ENCODE peak calls at places on chromosome 4, in eight cellular contexts. E is ovary; N is naive thymus-derived CD4-positive, alpha-beta T cell; U is hepatocyte; B is psoas muscle; M is right cardiac atrium; J is small intestine; Y is cardiac muscle cell. L is an unnamed sample. For H3K4me1 and H3K27me3, the result is how much of the 10 kb centered on the place peaks cover.

GRCh38 chr4:169912996-169913395 is 113.2 kb downstream of the MFAP3L start:
- DNase-seq in E (no peak), N (no peak), U (no peak), J (no peak), M (no peak), B (no peak), Y (no peak), L (no peak)

GRCh38 chr4:53314257-53314656 is 51.6 kb downstream of the SCFD2 start:
- DNase-seq in U (no peak), N (no peak), J (no peak), B (no peak), M (no peak), E (no peak), Y (no peak), L (no peak)

GRCh38 chr4:104897297-104897645 is 249.4 kb upstream of the TET2 start:
- DNase-seq in B (no peak), N (no peak), Y (no peak), M (no peak), E (no peak), U (no peak), J (no peak), L (no peak)

GRCh38 chr4:53194727-53195126 is 171.1 kb downstream of the SCFD2 start:
- DNase-seq in J (no peak), E (no peak), N (no peak), M (no peak), B (no peak), Y (no peak), U (no peak), L (no peak)

GRCh38 chr4:105619193-105619931 is 66.9 kb downstream of the ARHGEF38 start:
- DNase-seq in J (no peak), N (no peak), B (peak), M (peak), Y (peak), U (peak), E (peak), L (peak)

GRCh38 chr4:141899541-141899940 is 263.2 kb downstream of the IL15 start:
- DNase-seq in Y (no peak), M (no peak), E (no peak), N (no peak), B (no peak), J (no peak), U (no peak), L (no peak)

GRCh38 chr4:144357970-144358369 is 217.5 kb upstream of the GYPA start:
- DNase-seq in N (no peak), J (no peak), U (no peak), Y (no peak), M (no peak), B (no peak), E (no peak), L (no peak)

GRCh38 chr4:150010525-150011126 is 67.6 kb upstream of the DCLK2 start:
- DNase-seq in M (no peak), N (no peak), E (peak), U (peak), Y (peak), J (peak), B (no peak), L (peak)

GRCh38 chr4:114132830-114133229 is 153.4 kb upstream of the ARSJ start:
- DNase-seq in U (no peak), E (no peak), Y (no peak), N (no peak), J (no peak), M (no peak), B (no peak), L (peak)

GRCh38 chr4:177235026-177235425 is 74.6 kb upstream of the NEIL3 start:
- DNase-seq in U (no peak), Y (no peak), E (no peak), J (no peak), N (no peak), B (no peak), M (no peak), L (no peak)

DNA sequence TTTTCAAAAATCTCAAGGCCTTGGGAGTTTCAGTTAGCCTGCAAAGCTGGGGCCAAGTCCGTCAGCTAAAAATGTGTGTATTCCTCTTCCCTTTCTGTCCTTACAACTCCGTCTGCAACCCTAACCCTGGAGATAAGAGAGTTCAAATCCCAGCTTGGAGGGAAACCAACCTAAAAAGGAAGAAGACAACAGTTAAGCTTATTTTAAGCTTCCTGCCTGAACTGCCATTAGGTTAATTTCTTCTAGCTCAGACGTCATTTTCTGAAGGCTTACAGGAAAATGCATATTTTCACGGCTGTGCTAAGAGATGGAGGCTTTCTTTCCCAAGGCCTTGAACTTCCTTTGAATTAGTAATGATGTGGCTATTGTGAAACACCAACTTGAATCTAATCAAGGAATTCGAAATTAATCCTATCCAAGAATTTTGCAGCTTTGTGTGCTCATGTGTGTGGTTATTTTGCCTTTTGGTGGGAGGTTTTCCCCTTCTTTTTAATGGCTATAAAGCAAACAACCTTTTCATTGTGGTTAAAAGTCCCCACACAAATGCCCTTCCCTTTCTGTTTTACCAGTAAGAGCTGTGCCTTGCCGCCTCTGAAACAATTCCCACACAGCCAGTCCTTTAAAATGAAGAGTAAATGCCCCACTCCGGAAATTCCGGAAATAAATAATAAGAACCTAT is 103.5 kb downstream of the IRF2 start:
- DNase-seq in E (peak), N (no peak), B (no peak), U (no peak), M (no peak), J (no peak), Y (no peak), L (no peak)
- H3K4me1 ChIP-seq in E (under half), N (under half), B (under half), U (under half), M (under half), J (under half), Y (under half), L (under half)

GRCh38 chr4:186676531-186677158 is 47.0 kb downstream of the FAT1 start:
- DNase-seq in M (no peak), Y (peak), N (no peak), U (peak), E (no peak), B (no peak), J (no peak), L (peak)
- H3K27ac ChIP-seq in M (peak), Y (peak), N (no peak), U (peak), E (no peak), B (no peak), J (no peak), L (no peak)

GRCh38 chr4:125728568-125728967 is 413.8 kb downstream of the FAT4 start:
- DNase-seq in Y (no peak), E (no peak), J (no peak), B (no peak), M (no peak), U (peak), N (no peak), L (no peak)
- H3K27me3 ChIP-seq in Y (under half), E (under half), J (under half), B (under half), M (under half), U (under half), N (under half), L (under half)

GRCh38 chr4:140719022-140719421 is 37.2 kb downstream of the TBC1D9 start:
- DNase-seq in B (no peak), N (no peak), Y (no peak), J (no peak), E (no peak), U (no peak), M (no peak), L (no peak)
- H3K4me1 ChIP-seq in B (under half), N (under half), Y (under half), J (under half), E (under half), U (under half), M (under half), L (under half)

DNA sequence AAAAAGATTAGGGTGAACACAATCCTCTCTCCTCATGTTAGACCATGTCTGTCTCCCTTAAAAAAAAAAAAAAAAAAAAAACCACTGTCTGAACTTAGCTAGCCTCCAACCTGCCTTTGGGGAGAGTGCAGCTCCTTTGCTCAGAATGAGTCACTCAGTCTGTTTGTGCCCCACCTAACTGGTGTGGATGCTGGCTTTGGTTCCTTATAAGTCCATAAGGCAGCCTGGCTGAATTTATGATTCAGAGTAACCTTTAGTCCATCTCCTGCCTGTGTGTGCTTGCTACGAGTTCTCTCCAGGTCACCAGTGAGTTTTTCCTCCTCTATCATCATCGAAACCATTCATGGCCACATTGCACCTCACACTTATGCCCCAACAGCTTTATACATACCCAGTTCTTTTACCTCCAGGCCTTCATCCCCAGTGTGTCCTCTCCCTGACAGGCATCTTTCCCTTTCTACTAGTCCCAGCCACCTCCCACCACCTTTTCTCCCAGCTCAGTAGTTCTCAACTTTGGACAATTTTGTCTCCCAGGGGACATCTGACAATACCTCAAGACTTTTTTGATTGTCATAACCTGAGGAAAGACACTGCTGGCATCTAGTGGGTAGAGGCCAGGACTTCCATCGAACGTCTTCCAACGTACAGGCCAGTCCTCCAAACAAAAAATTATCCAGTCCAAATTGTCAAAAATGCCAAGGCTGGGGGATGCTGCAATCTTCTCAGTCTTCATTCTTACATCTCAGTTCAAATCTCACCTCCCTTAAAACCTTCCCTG is 220.8 kb upstream of the EMCN start:
- DNase-seq in Y (peak), N (no peak), E (no peak), U (peak), J (peak), M (peak), B (no peak), L (no peak)
- H3K27ac ChIP-seq in Y (peak), N (no peak), E (no peak), U (peak), J (peak), M (no peak), B (no peak), L (no peak)

GRCh38 chr4:7192252-7193039 is at the start of gene SORCS2:
- DNase-seq in U (peak), N (peak), M (peak), Y (peak), E (peak), B (peak), J (peak), L (peak)
- H3K27me3 ChIP-seq in U (half or more), N (under half), M (under half), Y (half or more), E (under half), B (under half), J (under half), L (under half)

GRCh38 chr4:145536044-145536443 is 54.4 kb downstream of the SMAD1 start:
- DNase-seq in M (no peak), B (no peak), J (no peak), U (no peak), Y (no peak), E (no peak), N (no peak), L (no peak)
- H3K4me1 ChIP-seq in M (under half), B (under half), J (under half), U (under half), Y (under half), E (under half), N (under half), L (under half)

GRCh38 chr4:25900901-25901500 is 13.0 kb upstream of the SMIM20 start:
- DNase-seq in M (no peak), N (no peak), E (no peak), Y (no peak), B (no peak), J (no peak), U (no peak), L (no peak)
- H3K27ac ChIP-seq in M (no peak), N (no peak), E (no peak), Y (no peak), B (no peak), J (no peak), U (no peak), L (no peak)

DNA sequence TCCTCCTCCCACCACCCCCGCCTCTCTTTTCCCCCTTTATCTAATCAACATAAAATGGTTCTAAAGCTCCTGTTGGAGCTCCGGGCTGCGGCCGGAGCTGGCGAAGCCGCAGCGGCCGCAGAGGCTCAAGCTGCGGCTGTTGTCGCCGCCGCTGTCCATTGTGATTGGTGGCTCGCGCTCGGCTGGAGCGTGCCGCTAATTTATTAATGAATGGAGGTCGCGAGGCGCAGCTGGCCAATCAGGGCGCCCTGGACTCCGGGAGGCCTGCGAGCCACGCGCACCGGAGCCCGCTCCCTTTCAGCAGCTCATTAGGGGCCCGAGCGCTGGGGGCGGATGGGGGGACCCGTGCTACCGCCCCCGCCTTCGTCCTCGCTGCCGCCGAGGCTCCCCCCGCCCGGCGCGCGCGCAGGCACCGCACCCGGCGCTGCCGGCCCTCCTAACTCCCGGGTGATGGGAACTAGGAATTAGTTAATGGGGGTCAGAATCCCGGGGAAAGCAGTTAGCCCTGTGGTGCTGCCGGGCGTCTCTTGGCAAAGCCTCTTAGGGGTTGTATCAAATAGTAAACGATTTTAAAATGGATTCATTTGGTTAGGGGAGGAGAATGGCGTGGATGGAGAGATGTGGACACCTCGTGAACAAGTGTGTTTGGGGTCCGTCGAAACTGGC is 554 bp upstream of the NEUROG2 start:
- DNase-seq in E (no peak), N (no peak), M (peak), J (no peak), U (no peak), Y (peak), B (peak), L (peak)
- H3K27me3 ChIP-seq in E (under half), N (half or more), M (under half), J (half or more), U (half or more), Y (half or more), B (under half), L (under half)

DNA sequence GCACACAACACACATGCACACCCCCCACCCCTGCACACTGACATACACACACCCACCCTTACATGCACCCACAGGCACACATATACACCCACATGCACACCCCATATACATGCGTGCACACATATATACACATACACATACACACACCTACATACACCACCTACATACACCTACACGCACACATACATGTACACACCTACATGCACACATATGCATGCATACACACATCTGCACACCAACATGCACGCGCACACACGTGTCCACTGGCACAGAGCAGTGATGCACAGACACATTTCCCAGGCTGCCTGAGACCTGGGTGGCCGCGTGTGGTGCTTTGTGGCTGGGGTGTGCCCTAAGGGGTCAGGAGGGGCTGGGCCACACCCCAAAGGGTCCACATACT is 31.7 kb downstream of the FGFRL1 start:
- DNase-seq in M (no peak), B (no peak), U (no peak), Y (no peak), N (no peak), J (no peak), E (no peak), L (no peak)
- H3K4me1 ChIP-seq in M (under half), B (under half), U (under half), Y (under half), N (under half), J (under half), E (under half), L (under half)